ENCODE peak calls at places on chromosome 16, in four cellular contexts. I, J, B and R are unnamed samples.

GRCh38 chr16:11097094-11097781 is 152.9 kb downstream of the CLEC16A start:
- DNase-seq in I (no peak), J (no peak), B (no peak), R (no peak)

GRCh38 chr16:24146523-24146922 is 109.6 kb upstream of the CACNG3 start:
- DNase-seq in I (no peak), J (no peak), B (no peak), R (no peak)

GRCh38 chr16:86027366-86028126 is 128.6 kb downstream of the IRF8 start:
- DNase-seq in I (no peak), J (no peak), B (no peak), R (no peak)

GRCh38 chr16:28606291-28607115 is 3.3 kb downstream of the SULT1A1 start:
- DNase-seq in I (no peak), J (no peak), B (no peak), R (no peak)

GRCh38 chr16:85639529-85640253 is 26.6 kb downstream of the GSE1 start:
- DNase-seq in I (no peak), J (peak; percentile 55), B (no peak), R (peak; percentile 65)

GRCh38 chr16:29987371-29988085 is 7.9 kb downstream of the HIRIP3 start:
- DNase-seq in I (no peak), J (no peak), B (no peak), R (no peak)

GRCh38 chr16:27198451-27199234 is 4.7 kb upstream of the KDM8 start:
- DNase-seq in I (no peak), J (no peak), B (no peak), R (no peak)

GRCh38 chr16:83586036-83586810 is 221.6 kb upstream of the HSBP1 start:
- DNase-seq in I (no peak), J (no peak), B (no peak), R (no peak)

GRCh38 chr16:20811889-20812439 is 5.6 kb downstream of the REXO5 start:
- DNase-seq in I (no peak), J (no peak), B (no peak), R (no peak)

GRCh38 chr16:88854306-88855111 is 2.2 kb downstream of the GALNS start:
- DNase-seq in I (no peak), J (no peak), B (no peak), R (no peak)

GRCh38 chr16:55389426-55390073 is 65.5 kb downstream of the IRX6 start:
- DNase-seq in I (no peak), J (peak; percentile 34), B (no peak), R (peak; percentile 25)

GRCh38 chr16:57645691-57646387 is 17.4 kb downstream of the ADGRG1 start:
- DNase-seq in I (no peak), J (peak; percentile 41), B (no peak), R (peak; percentile 53)

GRCh38 chr16:53991181-53992056 is 287.5 kb downstream of the FTO start:
- DNase-seq in I (peak; percentile 84), J (no peak), B (no peak), R (peak; percentile 27)

GRCh38 chr16:89188064-89188441 is 12.3 kb downstream of the SLC22A31 start:
- DNase-seq in I (no peak), J (no peak), B (no peak), R (no peak)

GRCh38 chr16:2673066-2673999 is 9.0 kb upstream of the KCTD5 start:
- DNase-seq in I (peak; percentile 96), J (peak; percentile 76), B (peak; percentile 73), R (peak; percentile 97)

GRCh38 chr16:49684731-49685130 is 171.2 kb downstream of the ZNF423 start:
- DNase-seq in I (no peak), J (no peak), B (no peak), R (no peak)

GRCh38 chr16:47342055-47342454 is 118.8 kb downstream of the ITFG1 start:
- DNase-seq in I (no peak), J (no peak), B (no peak), R (no peak)

GRCh38 chr16:10219742-10220141 is 37.5 kb upstream of the GRIN2A start:
- DNase-seq in I (no peak), J (no peak), B (no peak), R (no peak)

DNA sequence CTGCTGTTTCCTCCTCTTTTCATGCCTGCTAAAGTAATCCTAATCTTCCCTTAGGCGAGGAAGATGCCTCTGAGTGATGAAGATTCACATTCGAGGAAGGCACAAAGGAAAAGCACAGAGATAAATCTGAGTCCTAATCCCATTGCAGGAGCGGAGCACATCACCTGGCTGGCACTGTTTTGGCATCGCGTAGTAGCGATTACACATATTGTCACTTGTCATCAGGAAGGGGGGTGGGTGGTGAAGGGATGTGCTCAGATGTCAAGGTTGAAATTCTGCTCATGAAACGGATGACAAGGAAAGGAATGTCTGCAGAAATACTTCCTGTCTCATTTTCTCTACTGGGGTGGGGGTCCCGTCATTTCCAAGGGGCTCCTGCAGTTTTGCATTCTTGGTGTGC is 363.1 kb upstream of the EEF2KMT start:
- DNase-seq in I (no peak), J (no peak), B (no peak), R (no peak)
- H3K4me3 ChIP-seq in I (no peak overlapping the region), J (no peak overlapping the region), B (no peak overlapping the region), R (no peak overlapping the region)

GRCh38 chr16:4390266-4391260 is 18.9 kb downstream of the VASN start:
- DNase-seq in I (no peak), J (no peak), B (no peak), R (no peak)
- TF ChIP-seq CTCF in I (peak; percentile 35), J (no peak), B (no peak), R (no peak)

DNA sequence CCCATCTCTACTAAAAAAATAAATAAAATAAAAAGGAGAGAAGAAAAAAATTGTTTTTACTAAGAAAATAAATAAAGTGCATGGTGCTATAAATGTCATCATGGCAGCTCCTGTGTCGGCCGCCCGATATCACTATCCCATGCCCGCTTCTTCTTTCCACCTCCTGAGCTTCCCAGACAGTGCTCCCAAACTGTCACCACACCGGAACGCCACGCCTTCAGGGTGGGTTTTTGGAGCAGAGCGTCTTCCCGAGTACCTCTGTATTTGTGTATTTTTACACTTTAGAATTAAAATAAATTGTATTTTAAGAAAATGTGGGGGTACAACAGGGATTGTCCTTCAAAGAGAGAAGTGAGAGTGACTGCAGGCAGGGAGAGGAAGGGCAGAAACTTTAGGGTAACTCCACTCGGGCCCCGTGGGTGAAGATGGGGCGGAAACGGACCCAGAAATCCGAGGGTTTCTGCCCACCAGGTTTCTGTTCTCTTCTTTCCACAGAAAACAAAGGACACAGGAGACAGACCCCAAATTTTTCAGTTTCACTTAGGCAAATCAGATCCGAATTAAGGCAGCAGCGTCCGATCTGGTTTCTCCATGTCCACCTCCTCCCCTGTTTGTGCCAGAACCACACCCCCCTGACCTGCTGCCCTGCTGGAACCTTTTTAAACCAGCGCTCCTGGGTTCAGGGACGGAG is 3.6 kb upstream of the ITGAX start:
- DNase-seq in I (no peak), J (no peak), B (no peak), R (no peak)
- H3K4me3 ChIP-seq in I (no peak overlapping the region), J (no peak overlapping the region), B (no peak overlapping the region), R (no peak overlapping the region)

DNA sequence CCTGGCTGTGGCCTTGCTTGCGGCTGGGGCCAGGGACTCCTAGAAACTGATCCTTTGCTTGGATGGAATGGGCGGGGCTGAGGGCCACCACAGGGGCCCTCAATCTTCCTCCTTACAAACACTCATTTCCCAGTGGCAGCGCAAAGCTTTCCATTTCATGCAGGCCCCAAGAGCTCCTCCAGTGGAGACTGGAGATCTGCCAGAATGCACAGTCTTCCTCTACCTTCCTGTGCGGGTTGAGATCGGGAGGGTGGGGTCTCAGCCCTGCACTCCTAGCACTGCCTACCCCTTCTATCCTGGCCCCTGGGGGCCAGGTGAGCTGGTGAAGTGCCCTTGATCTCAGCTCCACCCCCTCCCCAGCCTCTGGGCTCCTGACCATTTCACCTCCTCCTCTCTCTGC is 1.7 kb downstream of the NRN1L start:
- DNase-seq in I (no peak), J (no peak), B (no peak), R (no peak)
- TF ChIP-seq CTCF in I (no peak), J (no peak), B (no peak), R (no peak)